ENCODE peak calls at places on chromosomes 2 and 18, in eight cellular contexts. S is NCI-H1092; M is fibroblast of lung; T is tibial nerve; E is effector CD8-positive, alpha-beta T cell; H is BE2C; X is EL; Y is activated CD4-positive, alpha-beta T cell treated with anti-CD3 and anti-CD28 coated beads for 48 hours. U is an unnamed sample.

GRCh38 chr2:104889261-104890091 is 35.6 kb downstream of the POU3F3 start:
- DNase-seq in S (no peak), M (no peak), T (no peak), E (no peak), H (no peak), X (no peak), Y (no peak), U (no peak)

GRCh38 chr2:46448656-46449055 is 30.7 kb upstream of the TMEM247 start:
- DNase-seq in S (no peak), M (no peak), T (no peak), E (no peak), H (no peak), X (no peak), Y (no peak), U (no peak)

GRCh38 chr18:11494093-11494492 is 115.3 kb upstream of the SLC35G4 start:
- DNase-seq in S (no peak), M (no peak), T (no peak), E (no peak), H (no peak), X (peak), Y (no peak), U (peak)

GRCh38 chr2:105329197-105329554 is 359 bp downstream of the TGFBRAP1 start:
- DNase-seq in S (no peak), M (no peak), T (no peak), E (no peak), H (no peak), X (no peak), Y (peak), U (no peak)

GRCh38 chr2:46539327-46540276 is 60.2 kb downstream of the TMEM247 start:
- DNase-seq in S (no peak), M (no peak), T (peak), E (no peak), H (no peak), X (no peak), Y (no peak), U (no peak)

GRCh38 chr2:151878655-151879563 is 50.7 kb upstream of the ARL5A start:
- DNase-seq in S (no peak), M (peak), T (no peak), E (no peak), H (no peak), X (peak), Y (no peak), U (peak)

GRCh38 chr2:39689876-39690275 is 24.2 kb downstream of the TMEM178A start:
- DNase-seq in S (no peak), M (no peak), T (no peak), E (no peak), H (no peak), X (peak), Y (no peak), U (peak)

GRCh38 chr2:207765960-207766582 is 3.6 kb downstream of the FZD5 start:
- DNase-seq in S (no peak), M (no peak), T (no peak), E (no peak), H (no peak), X (no peak), Y (no peak), U (no peak)

GRCh38 chr18:51559198-51559901 is 361.9 kb upstream of the MEX3C start:
- DNase-seq in S (no peak), M (no peak), T (no peak), E (no peak), H (no peak), X (no peak), Y (no peak), U (no peak)

GRCh38 chr2:191499874-191500565 is 177.9 kb upstream of the NABP1 start:
- DNase-seq in S (no peak), M (peak), T (no peak), E (no peak), H (peak), X (peak), Y (no peak), U (no peak)

GRCh38 chr18:10856146-10856545 is 293.2 kb downstream of the PIEZO2 start:
- DNase-seq in S (no peak), M (no peak), T (no peak), E (no peak), H (no peak), X (peak), Y (no peak), U (peak)

GRCh38 chr2:105320651-105321215 is 8.8 kb downstream of the TGFBRAP1 start:
- DNase-seq in S (no peak), M (no peak), T (no peak), E (no peak), H (no peak), X (no peak), Y (no peak), U (peak)

GRCh38 chr2:98528349-98528748 is 80.0 kb downstream of the COA5 start:
- DNase-seq in S (no peak), M (no peak), T (no peak), E (no peak), H (no peak), X (no peak), Y (no peak), U (no peak)

GRCh38 chr2:142037051-142037450 is 93.8 kb downstream of the LRP1B start:
- DNase-seq in S (no peak), M (no peak), T (no peak), E (no peak), H (peak), X (peak), Y (no peak), U (peak)

GRCh38 chr2:33607137-33607781 is 8.2 kb upstream of the FAM98A start:
- DNase-seq in S (no peak), M (no peak), T (no peak), E (no peak), H (no peak), X (no peak), Y (no peak), U (no peak)

GRCh38 chr2:174153757-174154680 is 94.3 kb downstream of the OLA1 start:
- DNase-seq in S (no peak), M (peak), T (no peak), E (no peak), H (no peak), X (peak), Y (no peak), U (peak)

GRCh38 chr2:133581027-133581760 is 12.9 kb upstream of the NCKAP5 start:
- DNase-seq in S (no peak), M (peak), T (no peak), E (no peak), H (no peak), X (peak), Y (no peak), U (peak)

GRCh38 chr2:100563407-100564247 is 834 bp downstream of the PDCL3 start:
- DNase-seq in S (no peak), M (no peak), T (no peak), E (no peak), H (no peak), X (no peak), Y (no peak), U (peak)

U was measured in ELR.